ENCODE peak calls at places on chromosomes 2 and 18, in eight cellular contexts. E is RWPE1, H is bronchial epithelial cell, V is GOT3, Q is EL, A is NCI-H1417, R is Calu3, W is aorta. C is an unnamed sample.

GRCh38 chr2:149313512-149313972 is 16.8 kb upstream of the LYPD6 start:
- DNase-seq in A (peak; percentile 96), V (no peak), E (peak; percentile 71), R (peak; percentile 28), W (no peak), Q (peak; percentile 57), H (peak; percentile 71), C (peak; percentile 44)

GRCh38 chr2:136375017-136375901 is 257.3 kb upstream of the CXCR4 start:
- DNase-seq in V (no peak), A (peak; percentile 35), E (no peak), H (peak; percentile 79), Q (no peak), W (no peak), R (no peak), C (no peak)

GRCh38 chr2:198296665-198297308 is 492.4 kb downstream of the PLCL1 start:
- DNase-seq in E (peak; percentile 48), W (no peak), H (peak; percentile 32), R (peak; percentile 58), A (peak; percentile 88), V (no peak), Q (peak; percentile 47), C (peak; percentile 78)

GRCh38 chr2:157876771-157877108 is 610 bp upstream of the ACVR1 start:
- DNase-seq in Q (no peak), V (no peak), R (no peak), H (no peak), E (no peak), A (peak; percentile 34), W (no peak), C (no peak)

GRCh38 chr2:84247532-84247931 is 211.5 kb downstream of the SUCLG1 start:
- DNase-seq in Q (no peak), V (no peak), E (peak; percentile 74), H (peak; percentile 48), A (no peak), W (no peak), R (no peak), C (no peak)

GRCh38 chr2:2876350-2877042 is 501.1 kb downstream of the EIPR1 start:
- DNase-seq in W (no peak), H (no peak), R (no peak), A (no peak), E (no peak), Q (no peak), V (no peak), C (no peak)

GRCh38 chr2:151289972-151290335 is 486 bp upstream of the NMI start:
- DNase-seq in W (no peak), V (no peak), E (peak; percentile 54), H (peak; percentile 84), A (no peak), R (peak; percentile 23), Q (peak; percentile 68), C (peak; percentile 75)

GRCh38 chr2:67503066-67503795 is 106.1 kb downstream of the ETAA1 start:
- DNase-seq in V (no peak), W (no peak), E (peak; percentile 77), R (no peak), H (peak; percentile 95), A (no peak), Q (peak; percentile 94), C (no peak)

GRCh38 chr2:135052042-135052876 is at the start of gene RAB3GAP1:
- DNase-seq in W (peak; percentile 89), E (peak; percentile 86), Q (peak; percentile 88), R (peak; percentile 75), H (peak; percentile 79), A (peak; percentile 83), V (peak; percentile 25), C (peak; percentile 94)

GRCh38 chr2:159744363-159744762 is 32.1 kb downstream of the MARCHF7 start:
- DNase-seq in E (no peak), A (no peak), H (no peak), V (no peak), R (no peak), W (no peak), Q (peak; percentile 81), C (no peak)

GRCh38 chr2:66069937-66070716 is 364.8 kb upstream of the MEIS1 start:
- DNase-seq in A (peak; percentile 77), E (no peak), V (no peak), Q (no peak), R (no peak), H (no peak), W (no peak), C (no peak)

GRCh38 chr2:226796840-226797288 is 2.8 kb downstream of the IRS1 start:
- DNase-seq in W (peak; percentile 44), V (no peak), A (no peak), E (no peak), Q (peak; percentile 66), H (no peak), R (peak; percentile 35), C (peak; percentile 26)

GRCh38 chr2:22037274-22037673 is 913.5 kb downstream of the TDRD15 start:
- DNase-seq in V (no peak), H (no peak), W (no peak), R (no peak), A (no peak), E (no peak), Q (peak; percentile 2), C (no peak)

GRCh38 chr2:26922638-26923466 is 47.6 kb upstream of the MAPRE3 start:
- DNase-seq in R (peak; percentile 61), W (no peak), H (peak; percentile 36), A (peak; percentile 86), V (no peak), Q (peak; percentile 21), E (peak; percentile 43), C (peak; percentile 86)

GRCh38 chr2:162233197-162233596 is 10.0 kb downstream of the FAP start:
- DNase-seq in R (no peak), H (peak; percentile 78), E (no peak), Q (peak; percentile 87), W (no peak), V (no peak), A (no peak), C (peak; percentile 95)

GRCh38 chr2:150486539-150487484 is 655 bp downstream of the RND3 start:
- DNase-seq in W (peak; percentile 56), V (peak; percentile 25), H (no peak), Q (no peak), A (peak; percentile 80), E (no peak), R (no peak), C (no peak)

GRCh38 chr2:23564618-23564967 is 179.6 kb downstream of the KLHL29 start:
- DNase-seq in A (no peak), E (peak; percentile 45), R (no peak), W (no peak), H (no peak), Q (peak; percentile 82), V (no peak), C (no peak)

GRCh38 chr2:172375247-172375646 is 52.1 kb upstream of the ITGA6 start:
- DNase-seq in V (no peak), A (no peak), R (peak; percentile 9), Q (no peak), W (no peak), H (peak; percentile 33), E (no peak), C (peak; percentile 67)

GRCh38 chr2:239190346-239190745 is 210.5 kb downstream of the HDAC4 start:
- DNase-seq in R (no peak), W (no peak), Q (no peak), H (no peak), E (no peak), V (no peak), A (no peak), C (no peak)

GRCh38 chr2:119282966-119283511 is 59.4 kb downstream of the STEAP3 start:
- DNase-seq in H (no peak), E (no peak), V (peak; percentile 21), Q (no peak), R (no peak), A (no peak), W (peak; percentile 70), C (no peak)

GRCh38 chr18:26190506-26190905 is 35.7 kb upstream of the TAF4B start:
- DNase-seq in W (no peak), A (no peak), V (no peak), H (no peak), E (no peak), Q (no peak), R (no peak), C (no peak)

GRCh38 chr2:140711867-140712266 is 1418.9 kb downstream of the LRP1B start:
- DNase-seq in W (no peak), H (no peak), Q (no peak), A (no peak), R (no peak), E (no peak), V (no peak), C (no peak)

GRCh38 chr2:188524519-188525113 is 232.9 kb downstream of the GULP1 start:
- DNase-seq in E (peak; percentile 15), H (peak; percentile 38), V (peak; percentile 2), Q (peak; percentile 72), W (no peak), A (peak; percentile 76), R (peak; percentile 51), C (peak; percentile 52)

GRCh38 chr18:38811209-38811608 is 1245.6 kb upstream of the CELF4 start:
- DNase-seq in Q (no peak), V (no peak), H (no peak), A (no peak), E (no peak), W (no peak), R (no peak), C (no peak)

GRCh38 chr2:181685150-181685688 is 4.9 kb upstream of the NEUROD1 start:
- DNase-seq in V (no peak), W (no peak), R (peak; percentile 12), H (peak; percentile 10), Q (peak; percentile 34), E (no peak), A (no peak), C (peak; percentile 7)

C was measured in NB4.